ENCODE peak calls at places on chromosomes 3 and 15, in six cellular contexts. One of them, this sample, is unnamed.

GRCh38 chr15:53746101-53746500 is 13.4 kb downstream of the WDR72 start:
- DNase-seq in lower lobe of right lung: no peak
- DNase-seq in NCI-H460: peak; percentile 6
- DNase-seq in activated naive CD4-positive, alpha-beta T cell treated with anti-CD3 and anti-CD28 coated beads, Interleukin-2, amount 10 ng/mL, durations not matched to agents 7 days and 5 days: no peak
- DNase-seq in hippocampal formation: no peak
- DNase-seq in NCI-H446: no peak
- DNase-seq in this sample: no peak

GRCh38 chr3:158672293-158673176 is at the start of gene LXN:
- DNase-seq in lower lobe of right lung: peak; percentile 92
- DNase-seq in NCI-H460: peak; percentile 79
- DNase-seq in activated naive CD4-positive, alpha-beta T cell treated with anti-CD3 and anti-CD28 coated beads, Interleukin-2, amount 10 ng/mL, durations not matched to agents 7 days and 5 days: peak; percentile 91
- DNase-seq in hippocampal formation: peak; percentile 36
- DNase-seq in NCI-H446: no peak
- DNase-seq in this sample: peak; percentile 3

GRCh38 chr3:82496890-82497560 is 735.6 kb upstream of the GBE1 start:
- DNase-seq in lower lobe of right lung: no peak
- DNase-seq in NCI-H460: peak; percentile 16
- DNase-seq in activated naive CD4-positive, alpha-beta T cell treated with anti-CD3 and anti-CD28 coated beads, Interleukin-2, amount 10 ng/mL, durations not matched to agents 7 days and 5 days: no peak
- DNase-seq in hippocampal formation: no peak
- DNase-seq in NCI-H446: no peak
- DNase-seq in this sample: no peak

GRCh38 chr15:73944161-73945099 is 18.2 kb downstream of the LOXL1 start:
- DNase-seq in lower lobe of right lung: peak; percentile 28
- DNase-seq in NCI-H460: no peak
- DNase-seq in activated naive CD4-positive, alpha-beta T cell treated with anti-CD3 and anti-CD28 coated beads, Interleukin-2, amount 10 ng/mL, durations not matched to agents 7 days and 5 days: no peak
- DNase-seq in hippocampal formation: no peak
- DNase-seq in NCI-H446: no peak
- DNase-seq in this sample: no peak

GRCh38 chr3:159346504-159346903 is 544.6 kb downstream of the MFSD1 start:
- DNase-seq in lower lobe of right lung: no peak
- DNase-seq in NCI-H460: no peak
- DNase-seq in activated naive CD4-positive, alpha-beta T cell treated with anti-CD3 and anti-CD28 coated beads, Interleukin-2, amount 10 ng/mL, durations not matched to agents 7 days and 5 days: no peak
- DNase-seq in hippocampal formation: no peak
- DNase-seq in NCI-H446: no peak
- DNase-seq in this sample: no peak

GRCh38 chr3:4584537-4585249 is 91.5 kb downstream of the ITPR1 start:
- DNase-seq in lower lobe of right lung: no peak
- DNase-seq in NCI-H460: no peak
- DNase-seq in activated naive CD4-positive, alpha-beta T cell treated with anti-CD3 and anti-CD28 coated beads, Interleukin-2, amount 10 ng/mL, durations not matched to agents 7 days and 5 days: peak; percentile 37
- DNase-seq in hippocampal formation: no peak
- DNase-seq in NCI-H446: no peak
- DNase-seq in this sample: peak; percentile 22

GRCh38 chr15:77503240-77503639 is 82.6 kb downstream of the HMG20A start:
- DNase-seq in lower lobe of right lung: no peak
- DNase-seq in NCI-H460: no peak
- DNase-seq in activated naive CD4-positive, alpha-beta T cell treated with anti-CD3 and anti-CD28 coated beads, Interleukin-2, amount 10 ng/mL, durations not matched to agents 7 days and 5 days: no peak
- DNase-seq in hippocampal formation: no peak
- DNase-seq in NCI-H446: no peak
- DNase-seq in this sample: no peak

GRCh38 chr3:27678234-27678633 is 43.9 kb downstream of the EOMES start:
- DNase-seq in lower lobe of right lung: no peak
- DNase-seq in NCI-H460: no peak
- DNase-seq in activated naive CD4-positive, alpha-beta T cell treated with anti-CD3 and anti-CD28 coated beads, Interleukin-2, amount 10 ng/mL, durations not matched to agents 7 days and 5 days: no peak
- DNase-seq in hippocampal formation: no peak
- DNase-seq in NCI-H446: no peak
- DNase-seq in this sample: no peak

GRCh38 chr15:83449928-83450501 is 2.9 kb downstream of the SH3GL3 start:
- DNase-seq in lower lobe of right lung: no peak
- DNase-seq in NCI-H460: no peak
- DNase-seq in activated naive CD4-positive, alpha-beta T cell treated with anti-CD3 and anti-CD28 coated beads, Interleukin-2, amount 10 ng/mL, durations not matched to agents 7 days and 5 days: no peak
- DNase-seq in hippocampal formation: no peak
- DNase-seq in NCI-H446: no peak
- DNase-seq in this sample: no peak

GRCh38 chr3:185824051-185824466 is 783 bp downstream of the IGF2BP2 start:
- DNase-seq in lower lobe of right lung: peak; percentile 50
- DNase-seq in NCI-H460: no peak
- DNase-seq in activated naive CD4-positive, alpha-beta T cell treated with anti-CD3 and anti-CD28 coated beads, Interleukin-2, amount 10 ng/mL, durations not matched to agents 7 days and 5 days: peak; percentile 22
- DNase-seq in hippocampal formation: no peak
- DNase-seq in NCI-H446: no peak
- DNase-seq in this sample: no peak

GRCh38 chr15:76330281-76330680 is 6.3 kb upstream of the ISL2 start:
- DNase-seq in lower lobe of right lung: no peak
- DNase-seq in NCI-H460: peak; percentile 68
- DNase-seq in activated naive CD4-positive, alpha-beta T cell treated with anti-CD3 and anti-CD28 coated beads, Interleukin-2, amount 10 ng/mL, durations not matched to agents 7 days and 5 days: no peak
- DNase-seq in hippocampal formation: no peak
- DNase-seq in NCI-H446: no peak
- DNase-seq in this sample: peak; percentile 51

GRCh38 chr15:93028111-93028631 is 60.8 kb downstream of the RGMA start:
- DNase-seq in lower lobe of right lung: no peak
- DNase-seq in NCI-H460: no peak
- DNase-seq in activated naive CD4-positive, alpha-beta T cell treated with anti-CD3 and anti-CD28 coated beads, Interleukin-2, amount 10 ng/mL, durations not matched to agents 7 days and 5 days: no peak
- DNase-seq in hippocampal formation: peak; percentile 52
- DNase-seq in NCI-H446: no peak
- DNase-seq in this sample: no peak

GRCh38 chr3:85912981-85913380 is 954.2 kb downstream of the CADM2 start:
- DNase-seq in lower lobe of right lung: no peak
- DNase-seq in NCI-H460: no peak
- DNase-seq in activated naive CD4-positive, alpha-beta T cell treated with anti-CD3 and anti-CD28 coated beads, Interleukin-2, amount 10 ng/mL, durations not matched to agents 7 days and 5 days: no peak
- DNase-seq in hippocampal formation: no peak
- DNase-seq in NCI-H446: no peak
- DNase-seq in this sample: no peak

GRCh38 chr3:105359098-105359762 is 7.5 kb upstream of the ALCAM start:
- DNase-seq in lower lobe of right lung: no peak
- DNase-seq in NCI-H460: no peak
- DNase-seq in activated naive CD4-positive, alpha-beta T cell treated with anti-CD3 and anti-CD28 coated beads, Interleukin-2, amount 10 ng/mL, durations not matched to agents 7 days and 5 days: no peak
- DNase-seq in hippocampal formation: no peak
- DNase-seq in NCI-H446: no peak
- DNase-seq in this sample: peak; percentile 79

GRCh38 chr15:58440922-58441321 is 9.1 kb downstream of the LIPC start:
- DNase-seq in lower lobe of right lung: peak; percentile 66
- DNase-seq in NCI-H460: no peak
- DNase-seq in activated naive CD4-positive, alpha-beta T cell treated with anti-CD3 and anti-CD28 coated beads, Interleukin-2, amount 10 ng/mL, durations not matched to agents 7 days and 5 days: no peak
- DNase-seq in hippocampal formation: no peak
- DNase-seq in NCI-H446: no peak
- DNase-seq in this sample: no peak

GRCh38 chr3:166274342-166274741 is 437.1 kb upstream of the BCHE start:
- DNase-seq in lower lobe of right lung: no peak
- DNase-seq in NCI-H460: no peak
- DNase-seq in activated naive CD4-positive, alpha-beta T cell treated with anti-CD3 and anti-CD28 coated beads, Interleukin-2, amount 10 ng/mL, durations not matched to agents 7 days and 5 days: no peak
- DNase-seq in hippocampal formation: no peak
- DNase-seq in NCI-H446: no peak
- DNase-seq in this sample: peak; percentile 19

GRCh38 chr15:90165659-90166489 is 35.3 kb upstream of the SEMA4B start:
- DNase-seq in lower lobe of right lung: peak; percentile 87
- DNase-seq in NCI-H460: peak; percentile 90
- DNase-seq in activated naive CD4-positive, alpha-beta T cell treated with anti-CD3 and anti-CD28 coated beads, Interleukin-2, amount 10 ng/mL, durations not matched to agents 7 days and 5 days: no peak
- DNase-seq in hippocampal formation: no peak
- DNase-seq in NCI-H446: no peak
- DNase-seq in this sample: peak; percentile 99

GRCh38 chr15:90001683-90002427 is 731 bp downstream of the ZNF710 start:
- DNase-seq in lower lobe of right lung: peak; percentile 79
- DNase-seq in NCI-H460: no peak
- DNase-seq in activated naive CD4-positive, alpha-beta T cell treated with anti-CD3 and anti-CD28 coated beads, Interleukin-2, amount 10 ng/mL, durations not matched to agents 7 days and 5 days: peak; percentile 76
- DNase-seq in hippocampal formation: peak; percentile 50
- DNase-seq in NCI-H446: no peak
- DNase-seq in this sample: peak; percentile 39

GRCh38 chr15:69758810-69759410 is 306.3 kb downstream of the RPLP1 start:
- DNase-seq in lower lobe of right lung: peak; percentile 58
- DNase-seq in NCI-H460: no peak
- DNase-seq in activated naive CD4-positive, alpha-beta T cell treated with anti-CD3 and anti-CD28 coated beads, Interleukin-2, amount 10 ng/mL, durations not matched to agents 7 days and 5 days: peak; percentile 94
- DNase-seq in hippocampal formation: no peak
- DNase-seq in NCI-H446: no peak
- DNase-seq in this sample: peak; percentile 59

GRCh38 chr3:139541898-139542288 is 2.4 kb upstream of the RBP1 start:
- DNase-seq in lower lobe of right lung: no peak
- DNase-seq in NCI-H460: no peak
- DNase-seq in activated naive CD4-positive, alpha-beta T cell treated with anti-CD3 and anti-CD28 coated beads, Interleukin-2, amount 10 ng/mL, durations not matched to agents 7 days and 5 days: no peak
- DNase-seq in hippocampal formation: no peak
- DNase-seq in NCI-H446: no peak
- DNase-seq in this sample: no peak

GRCh38 chr3:42127226-42127625 is 36.1 kb downstream of the TRAK1 start:
- DNase-seq in lower lobe of right lung: no peak
- DNase-seq in NCI-H460: no peak
- DNase-seq in activated naive CD4-positive, alpha-beta T cell treated with anti-CD3 and anti-CD28 coated beads, Interleukin-2, amount 10 ng/mL, durations not matched to agents 7 days and 5 days: no peak
- DNase-seq in hippocampal formation: no peak
- DNase-seq in NCI-H446: no peak
- DNase-seq in this sample: no peak

GRCh38 chr15:46312133-46312740 is 677.4 kb downstream of the SQOR start:
- DNase-seq in lower lobe of right lung: peak; percentile 59
- DNase-seq in NCI-H460: peak; percentile 63
- DNase-seq in activated naive CD4-positive, alpha-beta T cell treated with anti-CD3 and anti-CD28 coated beads, Interleukin-2, amount 10 ng/mL, durations not matched to agents 7 days and 5 days: peak; percentile 68
- DNase-seq in hippocampal formation: peak; percentile 49
- DNase-seq in NCI-H446: peak; percentile 47
- DNase-seq in this sample: peak; percentile 39

GRCh38 chr15:69402816-69403215 is 11.3 kb upstream of the KIF23 start:
- DNase-seq in lower lobe of right lung: no peak
- DNase-seq in NCI-H460: no peak
- DNase-seq in activated naive CD4-positive, alpha-beta T cell treated with anti-CD3 and anti-CD28 coated beads, Interleukin-2, amount 10 ng/mL, durations not matched to agents 7 days and 5 days: no peak
- DNase-seq in hippocampal formation: no peak
- DNase-seq in NCI-H446: no peak
- DNase-seq in this sample: no peak

GRCh38 chr3:130463221-130463620 is 53.8 kb upstream of the COL6A6 start:
- DNase-seq in lower lobe of right lung: no peak
- DNase-seq in NCI-H460: no peak
- DNase-seq in activated naive CD4-positive, alpha-beta T cell treated with anti-CD3 and anti-CD28 coated beads, Interleukin-2, amount 10 ng/mL, durations not matched to agents 7 days and 5 days: no peak
- DNase-seq in hippocampal formation: no peak
- DNase-seq in NCI-H446: no peak
- DNase-seq in this sample: no peak

GRCh38 chr3:102200126-102200525 is 234.7 kb upstream of the ZPLD1 start:
- DNase-seq in lower lobe of right lung: no peak
- DNase-seq in NCI-H460: no peak
- DNase-seq in activated naive CD4-positive, alpha-beta T cell treated with anti-CD3 and anti-CD28 coated beads, Interleukin-2, amount 10 ng/mL, durations not matched to agents 7 days and 5 days: no peak
- DNase-seq in hippocampal formation: no peak
- DNase-seq in NCI-H446: no peak
- DNase-seq in this sample: no peak

GRCh38 chr15:67107014-67107812 is 41.8 kb downstream of the SMAD3 start:
- DNase-seq in lower lobe of right lung: peak; percentile 64
- DNase-seq in NCI-H460: peak; percentile 93
- DNase-seq in activated naive CD4-positive, alpha-beta T cell treated with anti-CD3 and anti-CD28 coated beads, Interleukin-2, amount 10 ng/mL, durations not matched to agents 7 days and 5 days: no peak
- DNase-seq in hippocampal formation: no peak
- DNase-seq in NCI-H446: no peak
- DNase-seq in this sample: peak; percentile 98

GRCh38 chr3:56192001-56192400 is 276.3 kb downstream of the ERC2 start:
- DNase-seq in lower lobe of right lung: no peak
- DNase-seq in NCI-H460: no peak
- DNase-seq in activated naive CD4-positive, alpha-beta T cell treated with anti-CD3 and anti-CD28 coated beads, Interleukin-2, amount 10 ng/mL, durations not matched to agents 7 days and 5 days: no peak
- DNase-seq in hippocampal formation: no peak
- DNase-seq in NCI-H446: no peak
- DNase-seq in this sample: no peak

GRCh38 chr3:45929042-45929679 is 14.1 kb upstream of the CXCR6 start:
- DNase-seq in lower lobe of right lung: no peak
- DNase-seq in NCI-H460: peak; percentile 23
- DNase-seq in activated naive CD4-positive, alpha-beta T cell treated with anti-CD3 and anti-CD28 coated beads, Interleukin-2, amount 10 ng/mL, durations not matched to agents 7 days and 5 days: peak; percentile 78
- DNase-seq in hippocampal formation: peak; percentile 4
- DNase-seq in NCI-H446: no peak
- DNase-seq in this sample: peak; percentile 40

GRCh38 chr3:185733980-185734724 is 90.7 kb downstream of the IGF2BP2 start:
- DNase-seq in lower lobe of right lung: no peak
- DNase-seq in NCI-H460: peak; percentile 74
- DNase-seq in activated naive CD4-positive, alpha-beta T cell treated with anti-CD3 and anti-CD28 coated beads, Interleukin-2, amount 10 ng/mL, durations not matched to agents 7 days and 5 days: peak; percentile 27
- DNase-seq in hippocampal formation: no peak
- DNase-seq in NCI-H446: no peak
- DNase-seq in this sample: peak; percentile 89

GRCh38 chr3:42256135-42256819 is 9.7 kb downstream of the CCK start:
- DNase-seq in lower lobe of right lung: no peak
- DNase-seq in NCI-H460: no peak
- DNase-seq in activated naive CD4-positive, alpha-beta T cell treated with anti-CD3 and anti-CD28 coated beads, Interleukin-2, amount 10 ng/mL, durations not matched to agents 7 days and 5 days: no peak
- DNase-seq in hippocampal formation: no peak
- DNase-seq in NCI-H446: no peak
- DNase-seq in this sample: peak; percentile 67

GRCh38 chr15:74889390-74889881 is 406 bp upstream of the MPI start:
- DNase-seq in lower lobe of right lung: peak; percentile 59
- DNase-seq in NCI-H460: no peak
- DNase-seq in activated naive CD4-positive, alpha-beta T cell treated with anti-CD3 and anti-CD28 coated beads, Interleukin-2, amount 10 ng/mL, durations not matched to agents 7 days and 5 days: peak; percentile 51
- DNase-seq in hippocampal formation: peak; percentile 59
- DNase-seq in NCI-H446: no peak
- DNase-seq in this sample: no peak

GRCh38 chr15:84818221-84819131 is 1.3 kb downstream of the ALPK3 start:
- DNase-seq in lower lobe of right lung: no peak
- DNase-seq in NCI-H460: no peak
- DNase-seq in activated naive CD4-positive, alpha-beta T cell treated with anti-CD3 and anti-CD28 coated beads, Interleukin-2, amount 10 ng/mL, durations not matched to agents 7 days and 5 days: peak; percentile 50
- DNase-seq in hippocampal formation: no peak
- DNase-seq in NCI-H446: no peak
- DNase-seq in this sample: no peak

GRCh38 chr3:16205156-16205870 is 30.8 kb downstream of the GALNT15 start:
- DNase-seq in lower lobe of right lung: no peak
- DNase-seq in NCI-H460: no peak
- DNase-seq in activated naive CD4-positive, alpha-beta T cell treated with anti-CD3 and anti-CD28 coated beads, Interleukin-2, amount 10 ng/mL, durations not matched to agents 7 days and 5 days: no peak
- DNase-seq in hippocampal formation: no peak
- DNase-seq in NCI-H446: no peak
- DNase-seq in this sample: peak; percentile 82

GRCh38 chr3:24192004-24192403 is 246.9 kb downstream of the NR1D2 start:
- DNase-seq in lower lobe of right lung: no peak
- DNase-seq in NCI-H460: no peak
- DNase-seq in activated naive CD4-positive, alpha-beta T cell treated with anti-CD3 and anti-CD28 coated beads, Interleukin-2, amount 10 ng/mL, durations not matched to agents 7 days and 5 days: no peak
- DNase-seq in hippocampal formation: no peak
- DNase-seq in NCI-H446: no peak
- DNase-seq in this sample: no peak

GRCh38 chr3:32591960-32592462 is 21.4 kb upstream of the DYNC1LI1 start:
- DNase-seq in lower lobe of right lung: no peak
- DNase-seq in NCI-H460: no peak
- DNase-seq in activated naive CD4-positive, alpha-beta T cell treated with anti-CD3 and anti-CD28 coated beads, Interleukin-2, amount 10 ng/mL, durations not matched to agents 7 days and 5 days: no peak
- DNase-seq in hippocampal formation: no peak
- DNase-seq in NCI-H446: no peak
- DNase-seq in this sample: no peak

GRCh38 chr3:196406806-196407470 is 25.3 kb downstream of the UBXN7 start:
- DNase-seq in lower lobe of right lung: no peak
- DNase-seq in NCI-H460: no peak
- DNase-seq in activated naive CD4-positive, alpha-beta T cell treated with anti-CD3 and anti-CD28 coated beads, Interleukin-2, amount 10 ng/mL, durations not matched to agents 7 days and 5 days: no peak
- DNase-seq in hippocampal formation: no peak
- DNase-seq in NCI-H446: no peak
- DNase-seq in this sample: peak; percentile 72

GRCh38 chr3:144273611-144274010 is 302.0 kb downstream of the DIPK2A start:
- DNase-seq in lower lobe of right lung: no peak
- DNase-seq in NCI-H460: no peak
- DNase-seq in activated naive CD4-positive, alpha-beta T cell treated with anti-CD3 and anti-CD28 coated beads, Interleukin-2, amount 10 ng/mL, durations not matched to agents 7 days and 5 days: no peak
- DNase-seq in hippocampal formation: no peak
- DNase-seq in NCI-H446: no peak
- DNase-seq in this sample: peak; percentile 23